ENCODE peak calls at places on chromosomes 4 and X, in nine cellular contexts. B is stimulated activated naive B cell treated with anti-CD40 and anti-IgM and Interleukin-4, amounts not matched to agents 10 μg/mL and 1 μg/mL and 100 μg/mL, for 72 hours; P is NCI-H460; R is GM04504; C is AG04449; Y is naive thymus-derived CD8-positive, alpha-beta T cell; L is aorta; T is body of pancreas; W is nucleus accumbens. G is an unnamed sample.

GRCh38 chr4:2869659-2870058 is 26.0 kb downstream of the ADD1 start:
- DNase-seq in L (no peak), P (no peak), B (no peak), Y (no peak), C (no peak), W (no peak), T (no peak), R (no peak), G (no peak)

GRCh38 chr4:124713213-124713592 is 671 bp upstream of the ANKRD50 start:
- DNase-seq in W (peak; percentile 68), T (peak; percentile 76), B (peak; percentile 22), R (peak; percentile 53), Y (no peak), C (no peak), P (peak; percentile 69), L (peak; percentile 87), G (no peak)

GRCh38 chr4:65789850-65790249 is 119.6 kb upstream of the EPHA5 start:
- DNase-seq in Y (no peak), W (no peak), B (no peak), T (no peak), L (no peak), R (no peak), C (no peak), P (no peak), G (no peak)

GRCh38 chrX:133294126-133294525 is 76.0 kb upstream of the TFDP3 start:
- DNase-seq in R (peak; percentile 30), L (no peak), W (no peak), B (no peak), C (no peak), Y (no peak), T (no peak), P (no peak), G (no peak)

GRCh38 chr4:26238426-26238781 is 82.4 kb upstream of the RBPJ start:
- DNase-seq in P (no peak), C (no peak), Y (no peak), W (no peak), B (no peak), T (no peak), R (no peak), L (no peak), G (no peak)

GRCh38 chr4:73311428-73311827 is 52.8 kb upstream of the ANKRD17 start:
- DNase-seq in C (peak; percentile 17), R (no peak), L (no peak), W (no peak), B (no peak), P (peak; percentile 25), T (no peak), Y (no peak), G (no peak)

GRCh38 chr4:15139599-15139998 is 137.3 kb downstream of the CPEB2 start:
- DNase-seq in R (no peak), C (no peak), Y (no peak), L (no peak), P (no peak), T (no peak), B (no peak), W (no peak), G (no peak)

GRCh38 chr4:68732653-68733466 is 62.4 kb upstream of the UGT2B15 start:
- DNase-seq in R (no peak), P (no peak), B (no peak), T (peak; percentile 68), W (no peak), C (no peak), L (no peak), Y (no peak), G (no peak)

GRCh38 chrX:55004231-55004630 is 4.1 kb downstream of the APEX2 start:
- DNase-seq in P (no peak), T (no peak), Y (no peak), C (no peak), L (no peak), B (no peak), R (no peak), W (no peak), G (no peak)

GRCh38 chr4:16082424-16083216 is 1.2 kb downstream of the PROM1 start:
- DNase-seq in L (peak; percentile 81), R (no peak), P (no peak), T (peak; percentile 55), B (no peak), W (no peak), Y (peak; percentile 13), C (no peak), G (no peak)

GRCh38 chr4:76601791-76602190 is 166.8 kb downstream of the SHROOM3 start:
- DNase-seq in R (no peak), L (no peak), B (no peak), Y (no peak), T (no peak), C (no peak), P (no peak), W (no peak), G (no peak)

GRCh38 chr4:95506264-95506663 is 42.5 kb downstream of the UNC5C start:
- DNase-seq in R (no peak), T (no peak), P (no peak), C (no peak), W (no peak), Y (no peak), B (no peak), L (no peak), G (no peak)

GRCh38 chr4:84733343-84734033 is 150.6 kb downstream of the CDS1 start:
- DNase-seq in B (no peak), P (no peak), R (no peak), T (no peak), L (no peak), C (no peak), W (no peak), Y (no peak), G (no peak)

GRCh38 chr4:95522682-95523410 is 25.9 kb downstream of the UNC5C start:
- DNase-seq in T (no peak), Y (no peak), P (no peak), B (no peak), W (no peak), C (no peak), L (no peak), R (no peak), G (no peak)

GRCh38 chr4:24794111-24794860 is 1.1 kb upstream of the SOD3 start:
- DNase-seq in L (peak; percentile 84), R (peak; percentile 55), B (no peak), T (no peak), P (no peak), W (peak; percentile 29), C (peak; percentile 70), Y (no peak), G (no peak)